ENCODE peak calls at places on chromosomes 4 and X, in seven cellular contexts. W is NCI-H460, Q is D721Med, K is globus pallidus, A is epithelial cell of esophagus, Y is ureter, G is AG04449. L is an unnamed sample.

GRCh38 chrX:53000447-53001208 is 42.3 kb upstream of the FAM156A start:
- DNase-seq in W (no peak), Q (no peak), K (no peak), A (no peak), Y (no peak), G (no peak), L (no peak)

GRCh38 chr4:80138556-80139538 is 58.5 kb upstream of the PRDM8 start:
- DNase-seq in W (no peak), Q (no peak), K (no peak), A (peak), Y (no peak), G (no peak), L (no peak)

GRCh38 chr4:143352052-143352451 is 15.4 kb downstream of the GAB1 start:
- DNase-seq in W (no peak), Q (no peak), K (no peak), A (peak), Y (no peak), G (no peak), L (no peak)

GRCh38 chrX:1493877-1494510 is 41.3 kb upstream of the ASMTL start:
- DNase-seq in W (no peak), Q (no peak), K (no peak), A (no peak), Y (peak), G (no peak), L (no peak)

GRCh38 chr4:165457793-165458192 is 79.0 kb downstream of the CPE start:
- DNase-seq in W (no peak), Q (peak), K (no peak), A (no peak), Y (no peak), G (no peak), L (no peak)

GRCh38 chr4:178070155-178070554 is 627.9 kb upstream of the AGA start:
- DNase-seq in W (no peak), Q (no peak), K (no peak), A (no peak), Y (no peak), G (no peak), L (no peak)

GRCh38 chr4:74499986-74500781 is 55.2 kb downstream of the AREG start:
- DNase-seq in W (no peak), Q (no peak), K (no peak), A (no peak), Y (no peak), G (no peak), L (no peak)

GRCh38 chr4:76803522-76803921 is 94.4 kb downstream of the SOWAHB start:
- DNase-seq in W (no peak), Q (no peak), K (no peak), A (peak), Y (no peak), G (no peak), L (peak)

GRCh38 chr4:78569291-78569821 is 17.8 kb downstream of the ANXA3 start:
- DNase-seq in W (peak), Q (no peak), K (no peak), A (peak), Y (no peak), G (peak), L (no peak)

GRCh38 chr4:68748181-68748981 is 67.4 kb upstream of the UGT2B10 start:
- DNase-seq in W (no peak), Q (no peak), K (no peak), A (peak), Y (no peak), G (no peak), L (no peak)

GRCh38 chrX:78321809-78322208 is 5.6 kb downstream of the CYSLTR1 start:
- DNase-seq in W (no peak), Q (no peak), K (peak), A (peak), Y (peak), G (no peak), L (no peak)

GRCh38 chr4:154958621-154959358 is 177.7 kb downstream of the RBM46 start:
- DNase-seq in W (no peak), Q (no peak), K (peak), A (peak), Y (peak), G (no peak), L (no peak)

GRCh38 chrX:7146703-7147430 is 645 bp upstream of the STS start:
- DNase-seq in W (no peak), Q (no peak), K (no peak), A (peak), Y (peak), G (no peak), L (no peak)

GRCh38 chrX:15072880-15073279 is 197.0 kb downstream of the ASB9 start:
- DNase-seq in W (no peak), Q (no peak), K (no peak), A (no peak), Y (no peak), G (no peak), L (no peak)

GRCh38 chrX:132426695-132427281 is 62.0 kb downstream of the MBNL3 start:
- DNase-seq in W (no peak), Q (no peak), K (no peak), A (peak), Y (no peak), G (peak), L (peak)